ENCODE peak calls at places on chromosomes 12 and 14, in six cellular contexts. S, Y, I, R, H and J are unnamed samples.

GRCh38 chr14:88868558-88869159 is 44.2 kb downstream of the TTC8 start:
- DNase-seq in H (no peak), Y (no peak), R (peak; percentile 52), I (no peak), S (peak; percentile 21), J (peak; percentile 20)

GRCh38 chr12:95096852-95097251 is 23.4 kb upstream of the NR2C1 start:
- DNase-seq in Y (no peak), S (peak; percentile 29), H (no peak), I (no peak), R (peak; percentile 58), J (peak; percentile 41)

GRCh38 chr12:55694188-55694515 is 13.6 kb downstream of the ITGA7 start:
- DNase-seq in S (no peak), I (no peak), R (no peak), H (no peak), Y (no peak), J (no peak)

GRCh38 chr14:49106721-49107689 is 479.2 kb downstream of the RPS29 start:
- DNase-seq in R (no peak), I (no peak), Y (no peak), H (no peak), S (no peak), J (no peak)

GRCh38 chr12:85275359-85275758 is 4.7 kb upstream of the ALX1 start:
- DNase-seq in S (no peak), Y (no peak), I (no peak), R (peak; percentile 42), H (no peak), J (no peak)

GRCh38 chr12:31322651-31323248 is 3.2 kb downstream of the SINHCAF start:
- DNase-seq in Y (no peak), S (peak; percentile 46), R (peak; percentile 56), H (peak; percentile 30), I (no peak), J (peak; percentile 50)

GRCh38 chr14:78970677-78971076 is 800.5 kb downstream of the NRXN3 start:
- DNase-seq in R (no peak), I (no peak), Y (no peak), H (no peak), S (no peak), J (peak; percentile 16)

GRCh38 chr12:79841878-79842265 is 93.0 kb downstream of the PPP1R12A start:
- DNase-seq in S (no peak), I (no peak), H (no peak), R (no peak), Y (no peak), J (no peak)

GRCh38 chr12:109711596-109712461 is 1.8 kb upstream of the FAM222A start:
- DNase-seq in Y (no peak), R (no peak), I (no peak), H (no peak), S (no peak), J (no peak)

GRCh38 chr14:19878029-19878642 is 3.2 kb downstream of the OR4K2 start:
- DNase-seq in R (peak; percentile 13), S (no peak), H (peak; percentile 2), Y (no peak), I (no peak), J (peak; percentile 20)

GRCh38 chr14:60508707-60509437 is at the start of gene SIX6:
- DNase-seq in R (peak; percentile 22), Y (no peak), I (no peak), S (no peak), H (no peak), J (peak; percentile 14)
- TF ChIP-seq CTCF in R (no peak), Y (no peak), I (no peak), S (no peak), H (no peak), J (no peak)

GRCh38 chr12:121001841-121002483 is 14.3 kb downstream of the C12orf43 start:
- DNase-seq in S (no peak), R (no peak), Y (no peak), H (no peak), I (no peak), J (no peak)
- TF ChIP-seq CTCF in S (no peak), R (no peak), Y (no peak), H (no peak), I (no peak), J (no peak)

GRCh38 chr12:22979854-22980253 is 354.9 kb downstream of the ETNK1 start:
- DNase-seq in Y (no peak), I (no peak), S (no peak), R (no peak), H (no peak), J (peak; percentile 54)

GRCh38 chr12:22978962-22979361 is 354.0 kb downstream of the ETNK1 start:
- DNase-seq in H (peak; percentile 43), R (peak; percentile 93), Y (no peak), S (peak; percentile 93), I (peak; percentile 80), J (peak; percentile 85)

GRCh38 chr12:22982635-22983034 is 357.7 kb downstream of the ETNK1 start:
- DNase-seq in H (no peak), Y (no peak), S (no peak), I (no peak), R (peak; percentile 18), J (no peak)

GRCh38 chr12:22986997-22987396 is 362.0 kb downstream of the ETNK1 start:
- DNase-seq in H (no peak), Y (no peak), R (no peak), S (no peak), I (no peak), J (no peak)

GRCh38 chr12:22981711-22982110 is 356.7 kb downstream of the ETNK1 start:
- DNase-seq in R (peak; percentile 74), I (no peak), Y (no peak), S (peak; percentile 46), H (no peak), J (peak; percentile 34)
- TF ChIP-seq CTCF in R (peak; percentile 61), I (peak; percentile 16), Y (no peak), S (peak; percentile 33), H (peak; percentile 7), J (peak; percentile 11)

GRCh38 chr12:107891967-107892366 is 117.5 kb downstream of the ASCL4 start:
- DNase-seq in H (no peak), Y (no peak), R (peak; percentile 21), I (no peak), S (no peak), J (peak; percentile 20)
- TF ChIP-seq CTCF in H (peak; percentile 37), Y (no peak), R (peak; percentile 45), I (no peak), S (peak; percentile 19), J (peak; percentile 28)

DNA sequence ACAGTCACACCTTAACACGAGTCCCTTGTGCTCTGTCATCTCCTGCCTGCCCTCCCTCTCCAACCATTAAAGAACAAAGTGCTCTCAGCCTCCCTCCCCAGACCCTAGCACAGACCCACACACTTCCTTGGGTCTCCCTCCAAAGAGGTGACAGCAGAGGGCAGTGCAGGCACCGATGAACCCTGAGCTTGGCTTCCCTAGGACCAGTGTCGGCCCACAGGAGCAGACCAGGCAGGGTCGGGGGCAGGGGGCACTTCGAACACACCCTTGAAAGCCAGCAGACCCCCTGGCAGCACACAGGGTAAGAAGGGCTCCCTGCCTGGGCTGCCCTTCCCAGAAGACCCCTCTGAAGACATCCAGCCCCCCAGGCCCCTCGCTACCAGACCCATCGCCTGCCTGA is 7.0 kb downstream of the CDK2AP1 start:
- DNase-seq in R (no peak), S (no peak), H (no peak), I (no peak), Y (no peak), J (no peak)
- TF ChIP-seq CTCF in R (peak; percentile 37), S (peak; percentile 14), H (peak; percentile 20), I (no peak), Y (no peak), J (peak; percentile 21)

DNA sequence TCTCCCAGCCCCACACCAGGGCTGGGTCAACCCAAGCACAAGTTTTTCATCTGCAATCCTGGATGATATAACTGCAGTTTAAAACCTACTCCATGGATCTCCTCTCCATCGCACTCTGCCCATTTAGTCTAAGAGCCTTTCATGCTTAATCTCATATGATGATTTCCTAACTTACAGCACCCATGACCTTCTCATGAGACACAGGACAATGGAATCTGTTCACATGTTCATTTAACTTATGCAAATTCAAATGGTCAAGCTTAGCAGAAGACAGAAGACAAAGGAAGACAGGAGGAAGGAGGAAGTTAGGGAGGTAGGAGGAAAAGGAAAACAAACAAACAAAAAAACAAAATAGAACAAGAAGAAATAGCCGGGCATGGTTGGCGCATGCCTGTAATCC is 64.6 kb upstream of the PNMA1 start:
- DNase-seq in Y (no peak), S (no peak), H (no peak), R (no peak), I (no peak), J (no peak)
- TF ChIP-seq CTCF in Y (no peak), S (no peak), H (no peak), R (no peak), I (no peak), J (no peak)